ENCODE peak calls at places on chromosomes 5 and 9, in ten cellular contexts. X, D, Z, V, J, I, F, G, B and N are unnamed samples.

GRCh38 chr9:130680836-130681768 is 12.5 kb upstream of the EXOSC2 start:
- DNase-seq in Z (peak; percentile 91), D (peak; percentile 87), F (peak; percentile 73), G (peak; percentile 16), I (peak; percentile 95), X (peak; percentile 62), J (peak; percentile 88), V (peak; percentile 71), B (peak; percentile 78), N (peak; percentile 80)

GRCh38 chr9:94813379-94813778 is 86.9 kb downstream of the AOPEP start:
- DNase-seq in X (no peak), D (no peak), Z (no peak), I (no peak), J (no peak), V (no peak), F (no peak), G (no peak), B (no peak), N (no peak)

GRCh38 chr9:81028504-81028903 is 660.8 kb downstream of the TLE1 start:
- DNase-seq in F (no peak), X (no peak), D (peak; percentile 91), Z (no peak), I (no peak), B (no peak), V (no peak), J (peak; percentile 97), G (no peak), N (no peak)

GRCh38 chr9:113501129-113501686 is 37.7 kb downstream of the RGS3 start:
- DNase-seq in I (peak; percentile 74), D (no peak), B (peak; percentile 89), X (peak; percentile 69), Z (peak; percentile 73), V (no peak), G (no peak), J (no peak), F (no peak), N (no peak)

GRCh38 chr5:54062958-54063357 is 247.4 kb downstream of the ARL15 start:
- DNase-seq in X (no peak), B (no peak), G (no peak), V (no peak), Z (no peak), D (no peak), J (peak; percentile 78), F (no peak), I (no peak), N (no peak)

GRCh38 chr5:159508344-159508743 is 178.1 kb upstream of the IL12B start:
- DNase-seq in G (no peak), X (no peak), B (no peak), Z (no peak), I (no peak), F (no peak), V (peak; percentile 29), J (no peak), D (no peak), N (no peak)

GRCh38 chr5:37860206-37860605 is 20.4 kb upstream of the GDNF start:
- DNase-seq in D (no peak), G (no peak), X (no peak), J (no peak), I (no peak), Z (no peak), B (no peak), F (no peak), V (no peak), N (no peak)

GRCh38 chr5:15785636-15786035 is 285.7 kb downstream of the FBXL7 start:
- DNase-seq in D (no peak), B (no peak), J (no peak), V (no peak), I (no peak), F (no peak), G (no peak), X (no peak), Z (no peak), N (no peak)

GRCh38 chr5:133780619-133781280 is 168.4 kb upstream of the FSTL4 start:
- DNase-seq in F (no peak), I (no peak), D (no peak), V (peak; percentile 82), G (no peak), J (no peak), X (peak; percentile 16), B (no peak), Z (no peak), N (no peak)

GRCh38 chr5:133777951-133778350 is 165.6 kb upstream of the FSTL4 start:
- DNase-seq in V (no peak), D (no peak), B (no peak), I (no peak), X (no peak), F (no peak), Z (no peak), J (no peak), G (no peak), N (no peak)

GRCh38 chr5:133781446-133781845 is 169.1 kb upstream of the FSTL4 start:
- DNase-seq in J (no peak), Z (no peak), X (no peak), B (no peak), V (no peak), D (no peak), G (no peak), I (no peak), F (no peak), N (no peak)

GRCh38 chr5:133778636-133779035 is 166.3 kb upstream of the FSTL4 start:
- DNase-seq in B (no peak), F (no peak), I (no peak), G (no peak), V (no peak), Z (no peak), D (no peak), J (no peak), X (no peak), N (no peak)

DNA sequence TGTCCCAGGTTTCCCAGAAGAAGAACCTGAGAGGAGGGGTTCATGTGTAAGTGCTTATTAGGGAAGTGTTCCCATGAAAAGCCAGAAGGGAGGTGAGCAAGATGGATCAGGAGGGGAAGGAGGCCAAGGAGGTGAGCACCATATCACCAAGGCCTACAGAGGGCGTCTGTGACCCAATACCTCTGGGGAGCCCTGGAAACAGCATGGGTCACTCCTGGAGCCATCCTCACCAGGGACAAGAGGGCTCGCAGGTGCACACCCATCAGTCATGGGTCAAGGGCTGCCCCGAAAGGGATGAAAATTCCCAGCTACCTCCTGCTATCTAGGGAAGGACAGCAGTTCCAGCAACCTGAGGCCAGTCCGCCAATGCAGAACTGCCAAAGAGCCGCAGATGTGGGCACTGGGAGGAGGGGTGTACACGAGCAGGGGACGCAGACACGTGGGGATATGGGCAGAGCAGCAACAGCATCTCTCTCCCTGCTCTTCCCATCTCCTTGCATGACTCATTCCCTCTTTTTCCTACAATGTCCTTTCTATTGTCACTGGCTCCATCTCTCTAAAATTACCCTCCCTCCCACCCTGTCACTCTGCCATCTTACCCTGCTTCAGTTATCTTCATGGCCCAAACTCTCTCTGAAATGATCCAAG is 167.6 kb upstream of the FSTL4 start:
- DNase-seq in V (peak; percentile 19), X (no peak), D (no peak), Z (no peak), G (no peak), J (no peak), F (no peak), I (no peak), B (peak; percentile 49), N (no peak)
- TF ChIP-seq CTCF in V (no peak), X (no peak), D (no peak), Z (no peak), G (peak; percentile 17), J (no peak), F (no peak), I (no peak), B (peak; percentile 36), N (peak; percentile 52)

DNA sequence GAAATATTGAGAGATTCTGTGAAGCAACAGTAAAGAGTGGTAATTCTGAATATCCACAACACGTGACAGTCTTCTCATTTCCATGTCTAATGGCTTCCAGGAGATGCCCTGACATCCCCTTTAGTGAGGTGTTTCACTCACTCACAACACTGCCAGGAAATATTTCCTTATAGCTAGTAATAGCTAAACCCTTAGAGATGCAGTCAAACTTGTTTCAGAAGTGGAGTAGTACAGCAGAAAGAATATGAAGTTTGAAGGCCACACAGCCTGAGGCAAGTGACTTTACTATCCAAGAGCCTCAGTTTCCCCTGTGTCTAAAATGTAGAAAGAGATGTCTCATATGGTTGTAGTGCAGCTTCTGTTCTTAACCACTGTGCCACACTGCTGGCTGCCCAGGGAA is 139.2 kb downstream of the CDK5RAP2 start:
- DNase-seq in I (no peak), G (no peak), B (no peak), Z (no peak), X (no peak), D (no peak), J (no peak), V (no peak), F (no peak), N (no peak)
- H3K36me3 ChIP-seq in I (peaks cover 40% of the 10 kb centered on the region), G (peaks cover 95% of the 10 kb centered on the region), B (peaks cover 10% of the 10 kb centered on the region), Z (peaks cover 10% of the 10 kb centered on the region), X (peaks cover 77% of the 10 kb centered on the region), D (peaks cover 13% of the 10 kb centered on the region), J (peaks cover 13% of the 10 kb centered on the region), V (no peaks in the 10 kb centered on the region), F (no peaks in the 10 kb centered on the region), N (peaks cover 18% of the 10 kb centered on the region)

GRCh38 chr5:123097483-123097870 is 8.4 kb downstream of the PRDM6 start:
- DNase-seq in F (no peak), B (no peak), V (no peak), G (no peak), Z (no peak), X (no peak), D (no peak), I (no peak), J (no peak), N (no peak)

GRCh38 chr5:123095694-123096120 is 6.7 kb downstream of the PRDM6 start:
- DNase-seq in J (no peak), V (no peak), G (no peak), B (no peak), Z (no peak), I (no peak), F (no peak), X (no peak), D (no peak), N (no peak)

GRCh38 chr5:123097871-123098735 is 9.1 kb downstream of the PRDM6 start:
- DNase-seq in Z (no peak), I (peak; percentile 75), X (no peak), V (no peak), J (no peak), G (no peak), B (peak; percentile 44), D (no peak), F (no peak), N (no peak)

GRCh38 chr5:123098767-123099513 is 9.9 kb downstream of the PRDM6 start:
- DNase-seq in X (no peak), F (no peak), D (no peak), I (peak; percentile 68), V (no peak), B (peak; percentile 34), Z (no peak), J (no peak), G (no peak), N (no peak)

GRCh38 chr5:123099514-123100151 is 10.6 kb downstream of the PRDM6 start:
- DNase-seq in I (peak; percentile 82), X (no peak), V (no peak), G (no peak), Z (no peak), D (no peak), F (no peak), J (no peak), B (peak; percentile 78), N (no peak)
- H3K4me3 ChIP-seq in I (no peak overlapping the region), X (peak overlapping the region; percentile 36), V (peak overlapping the region; percentile 5), G (no peak overlapping the region), Z (no peak overlapping the region), D (no peak overlapping the region), F (peak overlapping the region; percentile 61), J (no peak overlapping the region), B (peak overlapping the region; percentile 66), N (no peak overlapping the region)

GRCh38 chr9:84349706-84350105 is 9.1 kb upstream of the SLC28A3 start:
- DNase-seq in Z (no peak), X (no peak), D (peak; percentile 39), V (no peak), F (no peak), J (no peak), G (no peak), B (no peak), I (no peak), N (no peak)

GRCh38 chr9:84357235-84357634 is 16.7 kb upstream of the SLC28A3 start:
- DNase-seq in F (no peak), B (no peak), D (no peak), X (no peak), V (no peak), Z (no peak), I (no peak), J (no peak), G (no peak), N (no peak)

DNA sequence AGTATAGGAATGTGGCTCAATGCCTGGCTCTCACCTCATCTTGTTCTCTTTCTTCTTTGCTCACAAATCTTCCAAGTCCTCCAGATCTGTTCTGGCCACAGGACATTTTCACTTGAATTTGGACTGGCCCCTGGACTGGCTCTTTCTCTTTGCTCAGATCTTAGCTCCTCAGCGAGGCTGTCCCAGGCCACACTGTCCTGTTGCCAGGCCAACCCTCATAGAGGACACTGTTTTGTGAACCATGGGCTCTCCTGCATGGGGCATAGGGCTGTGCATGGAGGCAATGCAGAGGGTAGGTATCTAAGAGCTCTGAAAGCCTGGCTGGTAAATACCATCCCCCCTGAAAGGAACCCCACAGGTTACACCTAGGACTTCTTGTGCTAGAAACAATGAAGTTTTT is 13.5 kb upstream of the SLC28A3 start:
- DNase-seq in I (no peak), F (no peak), Z (no peak), G (no peak), X (no peak), D (no peak), V (no peak), J (no peak), B (no peak), N (no peak)
- TF ChIP-seq CTCF in I (no peak), F (no peak), Z (no peak), G (no peak), X (no peak), D (no peak), V (no peak), J (no peak), B (no peak), N (no peak)